ENCODE peak calls at places on chromosomes 16 and 17, in six cellular contexts. V is heart left ventricle, B is adrenal gland, M is RWPE1, G is cardiac muscle cell, O is sigmoid colon. N is an unnamed sample.

GRCh38 chr16:508884-509736 is 18.4 kb upstream of the CAPN15 start:
- DNase-seq in O (no peak), V (no peak), B (no peak), M (no peak), G (no peak), N (no peak)

GRCh38 chr16:10514369-10515055 is 65.9 kb downstream of the EMP2 start:
- DNase-seq in B (peak), M (peak), O (peak), V (peak), G (peak), N (peak)

GRCh38 chr17:74987909-74988711 is 678 bp downstream of the CDR2L start:
- DNase-seq in B (peak), M (no peak), G (peak), V (peak), O (peak), N (peak)

GRCh38 chr16:48201515-48202201 is 42.4 kb upstream of the LONP2 start:
- DNase-seq in B (no peak), O (no peak), G (no peak), M (no peak), V (no peak), N (no peak)

GRCh38 chr17:7119314-7119713 is 4.7 kb upstream of the ASGR2 start:
- DNase-seq in V (no peak), O (no peak), M (no peak), G (no peak), B (no peak), N (no peak)

GRCh38 chr17:66165537-66166123 is 26.3 kb downstream of the CEP112 start:
- DNase-seq in V (no peak), G (peak), M (peak), B (peak), O (no peak), N (peak)

GRCh38 chr17:68832140-68832871 is 122.9 kb downstream of the ABCA8 start:
- DNase-seq in M (no peak), V (peak), O (no peak), G (no peak), B (no peak), N (no peak)

GRCh38 chr17:38815576-38816193 is 9.4 kb downstream of the CWC25 start:
- DNase-seq in M (peak), O (no peak), V (no peak), G (no peak), B (no peak), N (no peak)

GRCh38 chr16:4290236-4290830 is 17.5 kb upstream of the TFAP4 start:
- DNase-seq in O (no peak), V (no peak), M (peak), B (peak), G (peak), N (no peak)

GRCh38 chr17:53516643-53517042 is 306.1 kb upstream of the KIF2B start:
- DNase-seq in V (no peak), B (no peak), O (no peak), M (no peak), G (peak), N (no peak)

GRCh38 chr16:1534021-1535020 is 855 bp downstream of the TMEM204 start:
- DNase-seq in V (no peak), M (no peak), O (no peak), B (no peak), G (no peak), N (no peak)

GRCh38 chr17:63477471-63478440 is 895 bp downstream of the ACE start:
- DNase-seq in G (peak), O (no peak), M (no peak), B (peak), V (peak), N (peak)

GRCh38 chr16:81718637-81719036 is 60.5 kb upstream of the PLCG2 start:
- DNase-seq in G (no peak), O (no peak), M (no peak), B (no peak), V (no peak), N (no peak)

GRCh38 chr16:81719993-81720392 is 59.1 kb upstream of the PLCG2 start:
- DNase-seq in V (no peak), G (no peak), O (no peak), B (no peak), M (no peak), N (no peak)

GRCh38 chr16:81720973-81721907 is 57.9 kb upstream of the PLCG2 start:
- DNase-seq in O (no peak), G (no peak), M (no peak), B (no peak), V (no peak), N (no peak)

GRCh38 chr16:81728435-81728834 is 50.7 kb upstream of the PLCG2 start:
- DNase-seq in M (no peak), B (no peak), O (no peak), G (no peak), V (no peak), N (no peak)

GRCh38 chr16:81723098-81723723 is 55.9 kb upstream of the PLCG2 start:
- DNase-seq in V (no peak), G (peak), O (no peak), M (peak), B (peak), N (peak)
- TF ChIP-seq CTCF in V (peak), G (peak), O (peak), M (peak), B (peak), N (peak)

GRCh38 chr16:79212114-79212791 is 388.3 kb downstream of the MAF start:
- DNase-seq in V (no peak), O (no peak), M (no peak), G (no peak), B (no peak), N (no peak)

GRCh38 chr16:79211581-79211980 is 389.0 kb downstream of the MAF start:
- DNase-seq in G (no peak), B (no peak), O (no peak), V (no peak), M (no peak), N (no peak)

GRCh38 chr16:79210629-79211028 is 389.9 kb downstream of the MAF start:
- DNase-seq in B (no peak), G (no peak), O (no peak), V (no peak), M (no peak), N (no peak)

GRCh38 chr16:79215289-79215688 is 385.2 kb downstream of the MAF start:
- DNase-seq in G (no peak), B (no peak), V (no peak), M (no peak), O (no peak), N (no peak)

DNA sequence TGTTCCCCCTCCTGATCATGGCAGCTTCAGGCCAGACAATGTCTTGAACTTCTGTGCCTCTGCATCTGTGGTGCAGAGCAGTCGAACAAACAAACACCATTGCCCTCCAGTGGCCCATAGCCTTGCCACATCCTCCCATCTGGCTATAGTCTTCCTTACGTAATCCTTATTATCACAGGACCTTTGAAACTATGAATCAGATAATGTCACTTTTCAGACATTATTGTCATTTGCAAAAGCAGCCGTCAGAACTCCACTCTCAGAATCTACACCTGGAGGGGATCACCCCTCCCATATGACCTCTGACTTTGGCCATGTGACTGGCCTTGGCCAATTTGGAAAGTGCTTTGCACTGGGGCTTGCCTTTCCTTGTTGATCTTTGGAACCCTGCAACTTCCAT is 387.3 kb downstream of the MAF start:
- DNase-seq in B (no peak), M (no peak), G (no peak), V (no peak), O (no peak), N (no peak)
- TF ChIP-seq CTCF in B (no peak), M (no peak), G (no peak), V (no peak), O (no peak), N (no peak)

GRCh38 chr17:28857848-28858360 is 3.1 kb downstream of the ERAL1 start:
- DNase-seq in G (no peak), B (no peak), O (no peak), M (no peak), V (no peak), N (no peak)

GRCh38 chr17:28862497-28862896 is 7.7 kb downstream of the ERAL1 start:
- DNase-seq in V (no peak), B (no peak), M (no peak), O (no peak), G (no peak), N (no peak)

GRCh38 chr17:28864991-28865849 is 10.4 kb downstream of the ERAL1 start:
- DNase-seq in B (no peak), O (no peak), M (no peak), V (no peak), G (no peak), N (peak)

GRCh38 chr17:28860363-28860808 is 5.6 kb downstream of the ERAL1 start:
- DNase-seq in O (no peak), V (no peak), G (no peak), B (no peak), M (no peak), N (no peak)

DNA sequence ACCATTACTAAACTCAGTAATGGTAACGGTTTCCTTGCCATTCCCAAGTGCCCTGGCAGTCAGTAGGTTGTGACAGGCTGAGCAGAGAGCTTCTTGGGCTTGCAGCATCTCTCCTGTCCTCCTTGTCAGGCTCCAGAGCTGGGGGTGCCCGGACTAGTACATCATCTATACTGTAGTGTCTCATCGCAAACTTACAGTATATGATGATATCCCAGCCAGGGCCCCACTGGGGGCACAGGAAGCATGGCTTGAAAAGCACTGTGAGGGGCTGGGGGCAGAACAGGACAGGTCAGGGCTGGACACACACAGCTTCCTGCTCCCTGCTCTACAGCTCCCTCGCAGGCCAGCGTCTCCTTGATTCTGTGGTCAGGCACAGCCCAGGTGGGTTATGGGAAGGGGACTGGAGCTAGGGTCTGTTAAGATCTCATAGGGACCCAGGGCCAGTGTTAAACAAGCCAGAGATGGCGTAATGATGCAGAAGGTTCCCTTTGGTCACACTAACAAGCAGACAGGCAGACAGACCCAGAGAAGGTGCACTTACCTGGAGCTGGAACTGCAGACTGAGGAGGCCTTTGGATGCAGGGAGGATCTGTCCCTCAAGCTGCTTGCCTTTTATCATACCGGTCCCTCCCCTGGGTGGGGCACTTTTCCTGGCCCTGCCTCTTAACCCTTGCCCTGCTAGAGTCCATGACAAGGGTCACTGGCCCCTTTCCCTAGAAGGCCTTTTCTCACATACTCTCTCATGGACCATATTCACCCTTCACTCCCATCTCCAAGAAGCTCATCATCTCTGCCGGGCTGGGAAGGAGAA is 6.8 kb downstream of the ERAL1 start:
- DNase-seq in M (no peak), B (no peak), O (no peak), V (no peak), G (no peak), N (no peak)
- TF ChIP-seq CTCF in M (no peak), B (no peak), O (no peak), V (no peak), G (no peak), N (no peak)

GRCh38 chr16:88466175-88466862 is 13.2 kb downstream of the ZFPM1 start:
- DNase-seq in B (no peak), V (no peak), O (no peak), G (no peak), M (no peak), N (no peak)

GRCh38 chr16:88466949-88467348 is 13.9 kb downstream of the ZFPM1 start:
- DNase-seq in B (no peak), G (no peak), O (no peak), V (no peak), M (no peak), N (no peak)

GRCh38 chr16:88463411-88463810 is 10.3 kb downstream of the ZFPM1 start:
- DNase-seq in B (no peak), O (no peak), V (no peak), M (no peak), G (no peak), N (no peak)

GRCh38 chr16:88465387-88465983 is 12.4 kb downstream of the ZFPM1 start:
- DNase-seq in V (no peak), B (no peak), M (no peak), G (no peak), O (no peak), N (no peak)

DNA sequence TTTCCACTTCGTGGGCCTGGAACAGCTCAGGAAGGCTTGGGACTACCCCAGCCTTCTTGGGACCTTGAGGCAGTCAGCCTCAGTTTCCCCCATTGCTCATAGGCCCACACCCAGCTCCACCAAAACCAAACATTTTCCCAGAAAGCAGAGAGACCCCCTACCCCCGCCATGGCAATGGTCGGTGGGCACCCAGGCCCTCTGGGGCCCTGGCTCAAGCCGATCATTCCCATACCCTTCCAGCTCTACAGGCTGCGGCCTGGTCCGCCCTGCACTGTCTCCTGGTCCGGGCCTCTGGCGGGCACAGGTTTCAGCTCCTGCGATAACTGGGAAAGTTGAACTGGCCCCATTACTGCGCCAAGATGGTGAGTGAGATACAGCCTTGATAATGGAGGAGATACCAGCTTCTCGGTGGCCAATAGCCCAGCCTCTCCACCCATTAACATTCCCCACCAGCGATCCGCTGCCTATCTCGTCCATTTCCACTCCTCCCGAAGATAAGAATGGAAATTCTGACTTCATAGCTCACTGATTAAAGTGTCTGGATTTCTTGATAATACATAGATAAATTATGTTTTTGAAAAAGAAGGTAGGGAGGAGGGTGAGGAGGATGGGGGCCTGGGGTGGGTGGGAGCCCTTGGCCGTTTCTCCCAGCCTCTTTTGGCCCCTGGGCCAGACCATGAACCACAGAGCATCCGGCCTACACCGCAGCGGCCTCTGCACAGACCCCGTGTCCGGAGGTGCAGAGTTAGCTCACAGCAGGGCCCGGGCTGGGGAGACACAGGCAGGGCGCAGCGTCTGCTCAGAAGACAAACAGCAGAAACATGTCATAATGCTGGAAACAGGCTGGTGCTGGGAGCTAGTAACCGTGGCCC is 11.6 kb downstream of the ZFPM1 start:
- DNase-seq in M (no peak), V (no peak), O (no peak), B (no peak), G (no peak), N (no peak)
- TF ChIP-seq CTCF in M (no peak), V (no peak), O (no peak), B (no peak), G (no peak), N (no peak)

GRCh38 chr17:50612281-50612680 is 22.4 kb upstream of the ABCC3 start:
- DNase-seq in B (no peak), V (no peak), G (no peak), M (no peak), O (no peak), N (no peak)
- TF ChIP-seq CTCF in B (no peak), V (no peak), G (no peak), M (no peak), O (no peak), N (no peak)

GRCh38 chr16:19560078-19560477 is 4.6 kb downstream of the VPS35L start:
- DNase-seq in G (no peak), B (no peak), V (no peak), M (no peak), O (no peak), N (no peak)

GRCh38 chr16:19555186-19555937 is at the start of gene VPS35L:
- DNase-seq in G (peak), B (peak), M (peak), O (peak), V (peak), N (peak)

GRCh38 chr16:19559242-19559910 is 3.9 kb downstream of the VPS35L start:
- DNase-seq in B (no peak), G (peak), V (no peak), M (peak), O (no peak), N (peak)

GRCh38 chr16:19555938-19556778 is 655 bp downstream of the VPS35L start:
- DNase-seq in G (peak), M (no peak), B (no peak), O (no peak), V (no peak), N (peak)
- TF ChIP-seq CTCF in G (peak), M (no peak), B (no peak), O (no peak), V (no peak), N (peak)

GRCh38 chr16:57314161-57314785 is 29.8 kb upstream of the PLLP start:
- DNase-seq in B (peak), M (no peak), O (peak), G (no peak), V (no peak), N (no peak)

GRCh38 chr16:57315401-57315800 is 30.9 kb upstream of the PLLP start:
- DNase-seq in G (no peak), V (no peak), M (no peak), B (peak), O (peak), N (no peak)

GRCh38 chr16:57316390-57317017 is 32.0 kb upstream of the PLLP start:
- DNase-seq in V (no peak), B (peak), O (peak), G (no peak), M (peak), N (no peak)

GRCh38 chr16:57319646-57320045 is 35.2 kb upstream of the PLLP start:
- DNase-seq in V (no peak), O (no peak), B (no peak), G (no peak), M (no peak), N (no peak)

GRCh38 chr16:57318240-57318970 is 33.9 kb upstream of the PLLP start:
- DNase-seq in O (peak), M (no peak), B (peak), G (peak), V (peak), N (no peak)
- TF ChIP-seq CTCF in O (no peak), M (no peak), B (no peak), G (no peak), V (peak), N (no peak)

GRCh38 chr16:3013491-3013951 is 798 bp downstream of the CLDN9 start:
- DNase-seq in G (no peak), O (no peak), V (no peak), M (no peak), B (no peak), N (no peak)
- TF ChIP-seq CTCF in G (no peak), O (no peak), V (no peak), M (no peak), B (no peak), N (no peak)

GRCh38 chr17:78883533-78884131 is 19.4 kb downstream of the CEP295NL start:
- DNase-seq in G (peak), V (peak), O (peak), M (peak), B (peak), N (peak)
- TF ChIP-seq CTCF in G (no peak), V (no peak), O (no peak), M (no peak), B (no peak), N (no peak)